ENCODE peak calls at places on chromosome 7, in six cellular contexts. T is left ventricle myocardium superior; V is NCI-H345; O is right atrium auricular region; D is CD4-positive, alpha-beta T cell; H is astrocyte. F is an unnamed sample.
A peak's percentile ranks its signal among the peaks of the same experiment; 100 is the strongest.

GRCh38 chr7:48097511-48098231 is 8.6 kb downstream of the UPP1 start:
- DNase-seq in V (no peak), T (no peak), D (no peak), H (no peak), O (no peak), F (no peak)

GRCh38 chr7:141460781-141461715 is 90.2 kb upstream of the AGK start:
- DNase-seq in T (no peak), H (no peak), V (peak; percentile 88), D (no peak), O (no peak), F (no peak)

GRCh38 chr7:106284516-106285050 is at the start of gene NAMPT:
- DNase-seq in D (no peak), T (peak; percentile 68), H (no peak), V (peak; percentile 67), O (peak; percentile 59), F (peak; percentile 48)

GRCh38 chr7:130256716-130257115 is 9.9 kb upstream of the CPA2 start:
- DNase-seq in T (no peak), V (no peak), H (no peak), D (no peak), O (no peak), F (no peak)

GRCh38 chr7:155378580-155378934 is 79.4 kb upstream of the EN2 start:
- DNase-seq in H (no peak), V (no peak), O (no peak), T (no peak), D (no peak), F (no peak)

GRCh38 chr7:149316606-149317005 is 54.6 kb downstream of the ZNF783 start:
- DNase-seq in V (no peak), O (no peak), T (no peak), H (no peak), D (no peak), F (no peak)

GRCh38 chr7:86814980-86815379 is 171.3 kb downstream of the GRM3 start:
- DNase-seq in V (peak; percentile 23), H (no peak), D (no peak), O (no peak), T (no peak), F (no peak)

GRCh38 chr7:92517626-92518025 is 10.7 kb downstream of the PEX1 start:
- DNase-seq in H (no peak), D (no peak), T (no peak), O (no peak), V (no peak), F (no peak)

GRCh38 chr7:38824948-38825347 is 84.0 kb downstream of the VPS41 start:
- DNase-seq in H (no peak), T (no peak), D (no peak), O (no peak), V (no peak), F (no peak)

GRCh38 chr7:102287465-102288146 is 938 bp downstream of the SH2B2 start:
- DNase-seq in D (no peak), V (peak; percentile 37), T (peak; percentile 57), H (no peak), O (no peak), F (no peak)

GRCh38 chr7:20172736-20173334 is 44.3 kb downstream of the MACC1 start:
- DNase-seq in T (no peak), V (peak; percentile 25), D (no peak), O (no peak), H (peak; percentile 41), F (no peak)

GRCh38 chr7:69739182-69739581 is 140.9 kb downstream of the AUTS2 start:
- DNase-seq in T (no peak), O (no peak), V (peak; percentile 26), H (no peak), D (no peak), F (no peak)

GRCh38 chr7:156152380-156152779 is 340.1 kb upstream of the SHH start:
- DNase-seq in H (no peak), T (no peak), V (no peak), D (no peak), O (no peak), F (no peak)

GRCh38 chr7:27777662-27778061 is 37.7 kb downstream of the TAX1BP1 start:
- DNase-seq in T (no peak), H (no peak), V (no peak), O (no peak), D (no peak), F (no peak)

GRCh38 chr7:116261904-116262303 is 51.6 kb downstream of the TES start:
- DNase-seq in O (no peak), D (no peak), T (no peak), H (no peak), V (no peak), F (no peak)

GRCh38 chr7:42745357-42746022 is 166.4 kb downstream of the C7orf25 start:
- DNase-seq in H (no peak), D (no peak), O (no peak), T (peak; percentile 55), V (no peak), F (no peak)

GRCh38 chr7:94364816-94365215 is 29.9 kb upstream of the COL1A2 start:
- DNase-seq in H (no peak), T (no peak), O (no peak), D (no peak), V (no peak), F (no peak)

GRCh38 chr7:4416436-4417092 is 265.5 kb upstream of the FOXK1 start:
- DNase-seq in T (no peak), O (no peak), H (peak; percentile 8), D (no peak), V (peak; percentile 19), F (no peak)

GRCh38 chr7:133235212-133235883 is 17.5 kb upstream of the EXOC4 start:
- DNase-seq in D (no peak), V (no peak), T (no peak), O (no peak), H (peak; percentile 42), F (no peak)

GRCh38 chr7:99109108-99110051 is 34.5 kb downstream of the SMURF1 start:
- DNase-seq in V (no peak), H (peak; percentile 49), D (no peak), O (no peak), T (peak; percentile 66), F (no peak)

GRCh38 chr7:154881046-154881445 is 121.9 kb downstream of the PAXIP1 start:
- DNase-seq in T (no peak), O (no peak), D (no peak), V (no peak), H (no peak), F (no peak)

GRCh38 chr7:87316846-87317545 is 28.5 kb upstream of the CROT start:
- DNase-seq in D (no peak), V (peak; percentile 27), T (no peak), H (peak; percentile 82), O (no peak), F (no peak)

GRCh38 chr7:1768835-1769234 is 98.8 kb downstream of the ELFN1 start:
- DNase-seq in V (no peak), D (no peak), T (no peak), O (no peak), H (no peak), F (no peak)

GRCh38 chr7:24609059-24609458 is 35.8 kb downstream of the PALS2 start:
- DNase-seq in H (peak; percentile 25), V (no peak), O (no peak), T (no peak), D (no peak), F (no peak)

GRCh38 chr7:158595068-158595467 is 7.4 kb upstream of the PTPRN2 start:
- DNase-seq in V (no peak), H (peak; percentile 36), D (no peak), T (no peak), O (no peak), F (no peak)

GRCh38 chr7:32115831-32116230 is 45.6 kb upstream of the PDE1C start:
- DNase-seq in D (no peak), T (no peak), O (no peak), H (peak; percentile 93), V (no peak), F (no peak)

GRCh38 chr7:112104153-112104552 is 102.0 kb downstream of the DOCK4 start:
- DNase-seq in D (no peak), V (no peak), O (no peak), T (no peak), H (no peak), F (no peak)

GRCh38 chr7:102149416-102149815 is 137.3 kb upstream of the SH2B2 start:
- DNase-seq in H (no peak), D (no peak), V (no peak), T (no peak), O (no peak), F (no peak)

GRCh38 chr7:130529417-130529816 is 37.5 kb downstream of the MEST start:
- DNase-seq in H (no peak), V (no peak), D (no peak), O (no peak), T (no peak), F (no peak)

GRCh38 chr7:44912775-44913347 is 27.5 kb upstream of the PURB start:
- DNase-seq in V (no peak), D (no peak), T (no peak), O (no peak), H (no peak), F (no peak)

GRCh38 chr7:74233655-74234280 is 20.4 kb downstream of the RFC2 start:
- DNase-seq in D (no peak), O (no peak), T (no peak), H (peak; percentile 82), V (no peak), F (no peak)

GRCh38 chr7:111532625-111533024 is 29.7 kb downstream of the IMMP2L start:
- DNase-seq in D (no peak), O (no peak), V (peak; percentile 43), T (no peak), H (no peak), F (no peak)